ENCODE peak calls at places on chromosomes 5 and 9, in eight cellular contexts. One of them, this sample, is unnamed.

GRCh38 chr5:112694853-112695709 is 42.6 kb upstream of the APC start:
- DNase-seq in DMS 273 treated with DMSO at 0.1 percent for 48 hours: no peak
- DNase-seq in NCI-H2029: no peak
- DNase-seq in psoas muscle: no peak
- DNase-seq in CD4-positive, alpha-beta memory T cell: no peak
- DNase-seq in choroid plexus epithelial cell: peak; percentile 83
- DNase-seq in fibroblast of gingiva: peak; percentile 58
- DNase-seq in activated T-helper 2 cell treated with anti-CD3 and anti-CD28 coated beads, Interferon-gamma antibody, Interleukin-2, Interleukin-4, amounts not matched to agents 10 μg/mL and 5 μg/mL and 100 μg/mL, durations not matched to agents 14 hours and 24 hours and 36 hours: no peak
- DNase-seq in this sample: no peak

GRCh38 chr9:136486823-136487620 is 4.2 kb upstream of the SEC16A start:
- DNase-seq in psoas muscle: no peak
- DNase-seq in DMS 273 treated with DMSO at 0.1 percent for 48 hours: no peak
- DNase-seq in activated T-helper 2 cell treated with anti-CD3 and anti-CD28 coated beads, Interferon-gamma antibody, Interleukin-2, Interleukin-4, amounts not matched to agents 10 μg/mL and 5 μg/mL and 100 μg/mL, durations not matched to agents 14 hours and 24 hours and 36 hours: no peak
- DNase-seq in choroid plexus epithelial cell: no peak
- DNase-seq in fibroblast of gingiva: no peak
- DNase-seq in CD4-positive, alpha-beta memory T cell: no peak
- DNase-seq in NCI-H2029: no peak
- DNase-seq in this sample: no peak

GRCh38 chr9:135277219-135278201 is 190.0 kb downstream of the OLFM1 start:
- DNase-seq in CD4-positive, alpha-beta memory T cell: no peak
- DNase-seq in psoas muscle: no peak
- DNase-seq in activated T-helper 2 cell treated with anti-CD3 and anti-CD28 coated beads, Interferon-gamma antibody, Interleukin-2, Interleukin-4, amounts not matched to agents 10 μg/mL and 5 μg/mL and 100 μg/mL, durations not matched to agents 14 hours and 24 hours and 36 hours: no peak
- DNase-seq in choroid plexus epithelial cell: no peak
- DNase-seq in fibroblast of gingiva: no peak
- DNase-seq in DMS 273 treated with DMSO at 0.1 percent for 48 hours: no peak
- DNase-seq in NCI-H2029: no peak
- DNase-seq in this sample: no peak

GRCh38 chr5:149831492-149831891 is 101.4 kb downstream of the PPARGC1B start:
- DNase-seq in choroid plexus epithelial cell: peak; percentile 28
- DNase-seq in fibroblast of gingiva: no peak
- DNase-seq in activated T-helper 2 cell treated with anti-CD3 and anti-CD28 coated beads, Interferon-gamma antibody, Interleukin-2, Interleukin-4, amounts not matched to agents 10 μg/mL and 5 μg/mL and 100 μg/mL, durations not matched to agents 14 hours and 24 hours and 36 hours: peak; percentile 14
- DNase-seq in DMS 273 treated with DMSO at 0.1 percent for 48 hours: no peak
- DNase-seq in NCI-H2029: no peak
- DNase-seq in CD4-positive, alpha-beta memory T cell: no peak
- DNase-seq in psoas muscle: no peak
- DNase-seq in this sample: no peak

GRCh38 chr9:137106662-137107292 is 7.8 kb downstream of the DPP7 start:
- DNase-seq in activated T-helper 2 cell treated with anti-CD3 and anti-CD28 coated beads, Interferon-gamma antibody, Interleukin-2, Interleukin-4, amounts not matched to agents 10 μg/mL and 5 μg/mL and 100 μg/mL, durations not matched to agents 14 hours and 24 hours and 36 hours: no peak
- DNase-seq in fibroblast of gingiva: no peak
- DNase-seq in DMS 273 treated with DMSO at 0.1 percent for 48 hours: no peak
- DNase-seq in choroid plexus epithelial cell: no peak
- DNase-seq in NCI-H2029: no peak
- DNase-seq in CD4-positive, alpha-beta memory T cell: no peak
- DNase-seq in psoas muscle: peak; percentile 52
- DNase-seq in this sample: no peak

GRCh38 chr5:40577718-40578117 is 102.0 kb upstream of the PTGER4 start:
- DNase-seq in DMS 273 treated with DMSO at 0.1 percent for 48 hours: no peak
- DNase-seq in CD4-positive, alpha-beta memory T cell: no peak
- DNase-seq in activated T-helper 2 cell treated with anti-CD3 and anti-CD28 coated beads, Interferon-gamma antibody, Interleukin-2, Interleukin-4, amounts not matched to agents 10 μg/mL and 5 μg/mL and 100 μg/mL, durations not matched to agents 14 hours and 24 hours and 36 hours: no peak
- DNase-seq in fibroblast of gingiva: no peak
- DNase-seq in choroid plexus epithelial cell: no peak
- DNase-seq in NCI-H2029: no peak
- DNase-seq in psoas muscle: no peak
- DNase-seq in this sample: no peak

GRCh38 chr9:93672622-93673270 is 96.4 kb downstream of the PHF2 start:
- DNase-seq in CD4-positive, alpha-beta memory T cell: no peak
- DNase-seq in psoas muscle: peak; percentile 24
- DNase-seq in fibroblast of gingiva: no peak
- DNase-seq in choroid plexus epithelial cell: no peak
- DNase-seq in DMS 273 treated with DMSO at 0.1 percent for 48 hours: no peak
- DNase-seq in activated T-helper 2 cell treated with anti-CD3 and anti-CD28 coated beads, Interferon-gamma antibody, Interleukin-2, Interleukin-4, amounts not matched to agents 10 μg/mL and 5 μg/mL and 100 μg/mL, durations not matched to agents 14 hours and 24 hours and 36 hours: no peak
- DNase-seq in NCI-H2029: no peak
- DNase-seq in this sample: no peak

GRCh38 chr9:114678847-114679246 is 3.1 kb downstream of the TEX48 start:
- DNase-seq in fibroblast of gingiva: peak; percentile 22
- DNase-seq in choroid plexus epithelial cell: no peak
- DNase-seq in psoas muscle: no peak
- DNase-seq in CD4-positive, alpha-beta memory T cell: no peak
- DNase-seq in NCI-H2029: no peak
- DNase-seq in activated T-helper 2 cell treated with anti-CD3 and anti-CD28 coated beads, Interferon-gamma antibody, Interleukin-2, Interleukin-4, amounts not matched to agents 10 μg/mL and 5 μg/mL and 100 μg/mL, durations not matched to agents 14 hours and 24 hours and 36 hours: no peak
- DNase-seq in DMS 273 treated with DMSO at 0.1 percent for 48 hours: no peak
- DNase-seq in this sample: no peak

GRCh38 chr5:150632305-150633160 is 7.9 kb upstream of the SYNPO start:
- DNase-seq in psoas muscle: peak; percentile 79
- DNase-seq in choroid plexus epithelial cell: peak; percentile 86
- DNase-seq in NCI-H2029: no peak
- DNase-seq in DMS 273 treated with DMSO at 0.1 percent for 48 hours: peak; percentile 87
- DNase-seq in CD4-positive, alpha-beta memory T cell: no peak
- DNase-seq in fibroblast of gingiva: no peak
- DNase-seq in activated T-helper 2 cell treated with anti-CD3 and anti-CD28 coated beads, Interferon-gamma antibody, Interleukin-2, Interleukin-4, amounts not matched to agents 10 μg/mL and 5 μg/mL and 100 μg/mL, durations not matched to agents 14 hours and 24 hours and 36 hours: no peak
- DNase-seq in this sample: no peak

GRCh38 chr5:176545388-176545736 is 3.8 kb upstream of the CDHR2 start:
- DNase-seq in CD4-positive, alpha-beta memory T cell: no peak
- DNase-seq in fibroblast of gingiva: no peak
- DNase-seq in activated T-helper 2 cell treated with anti-CD3 and anti-CD28 coated beads, Interferon-gamma antibody, Interleukin-2, Interleukin-4, amounts not matched to agents 10 μg/mL and 5 μg/mL and 100 μg/mL, durations not matched to agents 14 hours and 24 hours and 36 hours: no peak
- DNase-seq in DMS 273 treated with DMSO at 0.1 percent for 48 hours: no peak
- DNase-seq in NCI-H2029: no peak
- DNase-seq in psoas muscle: no peak
- DNase-seq in choroid plexus epithelial cell: no peak
- DNase-seq in this sample: no peak

GRCh38 chr9:125908138-125908537 is 161.0 kb downstream of the PBX3 start:
- DNase-seq in CD4-positive, alpha-beta memory T cell: no peak
- DNase-seq in NCI-H2029: no peak
- DNase-seq in choroid plexus epithelial cell: peak; percentile 14
- DNase-seq in activated T-helper 2 cell treated with anti-CD3 and anti-CD28 coated beads, Interferon-gamma antibody, Interleukin-2, Interleukin-4, amounts not matched to agents 10 μg/mL and 5 μg/mL and 100 μg/mL, durations not matched to agents 14 hours and 24 hours and 36 hours: no peak
- DNase-seq in DMS 273 treated with DMSO at 0.1 percent for 48 hours: no peak
- DNase-seq in fibroblast of gingiva: no peak
- DNase-seq in psoas muscle: no peak
- DNase-seq in this sample: no peak

GRCh38 chr5:81247441-81247972 is 14.4 kb downstream of the CKMT2 start:
- DNase-seq in DMS 273 treated with DMSO at 0.1 percent for 48 hours: no peak
- DNase-seq in psoas muscle: no peak
- DNase-seq in CD4-positive, alpha-beta memory T cell: no peak
- DNase-seq in choroid plexus epithelial cell: peak; percentile 55
- DNase-seq in NCI-H2029: no peak
- DNase-seq in activated T-helper 2 cell treated with anti-CD3 and anti-CD28 coated beads, Interferon-gamma antibody, Interleukin-2, Interleukin-4, amounts not matched to agents 10 μg/mL and 5 μg/mL and 100 μg/mL, durations not matched to agents 14 hours and 24 hours and 36 hours: no peak
- DNase-seq in fibroblast of gingiva: no peak
- DNase-seq in this sample: no peak

GRCh38 chr9:124501771-124502320 is 5.4 kb downstream of the NR5A1 start:
- DNase-seq in NCI-H2029: no peak
- DNase-seq in psoas muscle: no peak
- DNase-seq in fibroblast of gingiva: no peak
- DNase-seq in activated T-helper 2 cell treated with anti-CD3 and anti-CD28 coated beads, Interferon-gamma antibody, Interleukin-2, Interleukin-4, amounts not matched to agents 10 μg/mL and 5 μg/mL and 100 μg/mL, durations not matched to agents 14 hours and 24 hours and 36 hours: no peak
- DNase-seq in CD4-positive, alpha-beta memory T cell: no peak
- DNase-seq in DMS 273 treated with DMSO at 0.1 percent for 48 hours: no peak
- DNase-seq in choroid plexus epithelial cell: no peak
- DNase-seq in this sample: no peak

GRCh38 chr5:136000937-136001336 is 27.9 kb upstream of the TGFBI start:
- DNase-seq in fibroblast of gingiva: no peak
- DNase-seq in activated T-helper 2 cell treated with anti-CD3 and anti-CD28 coated beads, Interferon-gamma antibody, Interleukin-2, Interleukin-4, amounts not matched to agents 10 μg/mL and 5 μg/mL and 100 μg/mL, durations not matched to agents 14 hours and 24 hours and 36 hours: no peak
- DNase-seq in psoas muscle: no peak
- DNase-seq in CD4-positive, alpha-beta memory T cell: no peak
- DNase-seq in DMS 273 treated with DMSO at 0.1 percent for 48 hours: no peak
- DNase-seq in NCI-H2029: no peak
- DNase-seq in choroid plexus epithelial cell: no peak
- DNase-seq in this sample: no peak

GRCh38 chr5:57097526-57097925 is 76.3 kb upstream of the GPBP1 start:
- DNase-seq in NCI-H2029: no peak
- DNase-seq in choroid plexus epithelial cell: no peak
- DNase-seq in psoas muscle: no peak
- DNase-seq in CD4-positive, alpha-beta memory T cell: no peak
- DNase-seq in activated T-helper 2 cell treated with anti-CD3 and anti-CD28 coated beads, Interferon-gamma antibody, Interleukin-2, Interleukin-4, amounts not matched to agents 10 μg/mL and 5 μg/mL and 100 μg/mL, durations not matched to agents 14 hours and 24 hours and 36 hours: no peak
- DNase-seq in DMS 273 treated with DMSO at 0.1 percent for 48 hours: no peak
- DNase-seq in fibroblast of gingiva: no peak
- DNase-seq in this sample: no peak

GRCh38 chr9:77750284-77750683 is 102.2 kb upstream of the GNA14 start:
- DNase-seq in psoas muscle: no peak
- DNase-seq in activated T-helper 2 cell treated with anti-CD3 and anti-CD28 coated beads, Interferon-gamma antibody, Interleukin-2, Interleukin-4, amounts not matched to agents 10 μg/mL and 5 μg/mL and 100 μg/mL, durations not matched to agents 14 hours and 24 hours and 36 hours: no peak
- DNase-seq in fibroblast of gingiva: no peak
- DNase-seq in NCI-H2029: no peak
- DNase-seq in choroid plexus epithelial cell: peak; percentile 39
- DNase-seq in DMS 273 treated with DMSO at 0.1 percent for 48 hours: no peak
- DNase-seq in CD4-positive, alpha-beta memory T cell: no peak
- DNase-seq in this sample: no peak

GRCh38 chr5:79448336-79448735 is 65.6 kb downstream of the HOMER1 start:
- DNase-seq in NCI-H2029: no peak
- DNase-seq in psoas muscle: no peak
- DNase-seq in fibroblast of gingiva: peak; percentile 50
- DNase-seq in DMS 273 treated with DMSO at 0.1 percent for 48 hours: no peak
- DNase-seq in choroid plexus epithelial cell: peak; percentile 85
- DNase-seq in CD4-positive, alpha-beta memory T cell: no peak
- DNase-seq in activated T-helper 2 cell treated with anti-CD3 and anti-CD28 coated beads, Interferon-gamma antibody, Interleukin-2, Interleukin-4, amounts not matched to agents 10 μg/mL and 5 μg/mL and 100 μg/mL, durations not matched to agents 14 hours and 24 hours and 36 hours: no peak
- DNase-seq in this sample: no peak

GRCh38 chr9:129262261-129262660 is 84.2 kb upstream of the IER5L start:
- DNase-seq in fibroblast of gingiva: no peak
- DNase-seq in NCI-H2029: no peak
- DNase-seq in activated T-helper 2 cell treated with anti-CD3 and anti-CD28 coated beads, Interferon-gamma antibody, Interleukin-2, Interleukin-4, amounts not matched to agents 10 μg/mL and 5 μg/mL and 100 μg/mL, durations not matched to agents 14 hours and 24 hours and 36 hours: no peak
- DNase-seq in psoas muscle: peak; percentile 8
- DNase-seq in CD4-positive, alpha-beta memory T cell: no peak
- DNase-seq in choroid plexus epithelial cell: no peak
- DNase-seq in DMS 273 treated with DMSO at 0.1 percent for 48 hours: no peak
- DNase-seq in this sample: no peak

GRCh38 chr5:37565067-37565670 is 186.1 kb downstream of the WDR70 start:
- DNase-seq in fibroblast of gingiva: no peak
- DNase-seq in choroid plexus epithelial cell: peak; percentile 17
- DNase-seq in CD4-positive, alpha-beta memory T cell: no peak
- DNase-seq in activated T-helper 2 cell treated with anti-CD3 and anti-CD28 coated beads, Interferon-gamma antibody, Interleukin-2, Interleukin-4, amounts not matched to agents 10 μg/mL and 5 μg/mL and 100 μg/mL, durations not matched to agents 14 hours and 24 hours and 36 hours: no peak
- DNase-seq in NCI-H2029: no peak
- DNase-seq in DMS 273 treated with DMSO at 0.1 percent for 48 hours: no peak
- DNase-seq in psoas muscle: no peak
- DNase-seq in this sample: no peak

GRCh38 chr5:179623906-179624741 is 653 bp upstream of the HNRNPH1 start:
- DNase-seq in DMS 273 treated with DMSO at 0.1 percent for 48 hours: no peak
- DNase-seq in fibroblast of gingiva: peak; percentile 75
- DNase-seq in NCI-H2029: no peak
- DNase-seq in psoas muscle: peak; percentile 68
- DNase-seq in CD4-positive, alpha-beta memory T cell: no peak
- DNase-seq in activated T-helper 2 cell treated with anti-CD3 and anti-CD28 coated beads, Interferon-gamma antibody, Interleukin-2, Interleukin-4, amounts not matched to agents 10 μg/mL and 5 μg/mL and 100 μg/mL, durations not matched to agents 14 hours and 24 hours and 36 hours: peak; percentile 54
- DNase-seq in choroid plexus epithelial cell: peak; percentile 94
- DNase-seq in this sample: no peak

This sample was measured in NCI-H1092.